ENCODE peak calls at places on chromosomes 16 and 17, in six cellular contexts. One of them, this sample, is unnamed.

GRCh38 chr17:5364156-5364555 is 55.3 kb downstream of the NUP88 start:
- DNase-seq in bronchial epithelial cell: peak; percentile 85
- DNase-seq in endothelial cell of umbilical vein: no peak
- DNase-seq in astrocyte of the spinal cord: peak; percentile 25
- DNase-seq in cardiac muscle cell: no peak
- DNase-seq in AG10803: peak; percentile 81
- DNase-seq in this sample: peak; percentile 62

GRCh38 chr16:47917118-47917517 is 238.7 kb downstream of the ABCC12 start:
- DNase-seq in bronchial epithelial cell: no peak
- DNase-seq in cardiac muscle cell: no peak
- DNase-seq in endothelial cell of umbilical vein: no peak
- DNase-seq in astrocyte of the spinal cord: no peak
- DNase-seq in AG10803: no peak
- DNase-seq in this sample: no peak

GRCh38 chr16:11155284-11155806 is 100.7 kb downstream of the SOCS1 start:
- DNase-seq in astrocyte of the spinal cord: peak; percentile 71
- DNase-seq in cardiac muscle cell: no peak
- DNase-seq in bronchial epithelial cell: no peak
- DNase-seq in endothelial cell of umbilical vein: no peak
- DNase-seq in AG10803: peak; percentile 42
- DNase-seq in this sample: peak; percentile 68

GRCh38 chr17:42230225-42230624 is 35.9 kb upstream of the GHDC start:
- DNase-seq in AG10803: no peak
- DNase-seq in endothelial cell of umbilical vein: no peak
- DNase-seq in astrocyte of the spinal cord: no peak
- DNase-seq in cardiac muscle cell: no peak
- DNase-seq in bronchial epithelial cell: no peak
- DNase-seq in this sample: no peak

GRCh38 chr17:81553616-81554181 is 1.5 kb upstream of the FAAP100 start:
- DNase-seq in endothelial cell of umbilical vein: peak; percentile 89
- DNase-seq in bronchial epithelial cell: peak; percentile 89
- DNase-seq in astrocyte of the spinal cord: peak; percentile 94
- DNase-seq in AG10803: peak; percentile 95
- DNase-seq in cardiac muscle cell: no peak
- DNase-seq in this sample: peak; percentile 93

GRCh38 chr17:43360376-43360738 is 38.4 kb upstream of the ARL4D start:
- DNase-seq in endothelial cell of umbilical vein: peak; percentile 74
- DNase-seq in bronchial epithelial cell: peak; percentile 89
- DNase-seq in AG10803: peak; percentile 77
- DNase-seq in cardiac muscle cell: no peak
- DNase-seq in astrocyte of the spinal cord: peak; percentile 75
- DNase-seq in this sample: peak; percentile 94

GRCh38 chr16:77723108-77723514 is 797 bp downstream of the NUDT7 start:
- DNase-seq in cardiac muscle cell: peak; percentile 2
- DNase-seq in astrocyte of the spinal cord: peak; percentile 66
- DNase-seq in AG10803: peak; percentile 84
- DNase-seq in endothelial cell of umbilical vein: peak; percentile 43
- DNase-seq in bronchial epithelial cell: no peak
- DNase-seq in this sample: peak; percentile 64

GRCh38 chr17:17994271-17994670 is 21.6 kb downstream of the DRC3 start:
- DNase-seq in endothelial cell of umbilical vein: peak; percentile 31
- DNase-seq in bronchial epithelial cell: no peak
- DNase-seq in AG10803: no peak
- DNase-seq in astrocyte of the spinal cord: peak; percentile 27
- DNase-seq in cardiac muscle cell: peak; percentile 62
- DNase-seq in this sample: peak; percentile 34

GRCh38 chr16:77690416-77690815 is 31.9 kb upstream of the NUDT7 start:
- DNase-seq in astrocyte of the spinal cord: no peak
- DNase-seq in AG10803: no peak
- DNase-seq in endothelial cell of umbilical vein: no peak
- DNase-seq in cardiac muscle cell: no peak
- DNase-seq in bronchial epithelial cell: no peak
- DNase-seq in this sample: no peak

GRCh38 chr17:1773755-1774181 is 11.9 kb downstream of the SERPINF1 start:
- DNase-seq in AG10803: no peak
- DNase-seq in bronchial epithelial cell: no peak
- DNase-seq in cardiac muscle cell: no peak
- DNase-seq in astrocyte of the spinal cord: no peak
- DNase-seq in endothelial cell of umbilical vein: no peak
- DNase-seq in this sample: peak; percentile 89

GRCh38 chr16:48538746-48539484 is 71.1 kb downstream of the N4BP1 start:
- DNase-seq in endothelial cell of umbilical vein: no peak
- DNase-seq in bronchial epithelial cell: no peak
- DNase-seq in astrocyte of the spinal cord: no peak
- DNase-seq in cardiac muscle cell: peak; percentile 32
- DNase-seq in AG10803: no peak
- DNase-seq in this sample: no peak

GRCh38 chr16:30697264-30698138 is 1.5 kb upstream of the SRCAP start:
- DNase-seq in bronchial epithelial cell: no peak
- DNase-seq in AG10803: no peak
- DNase-seq in astrocyte of the spinal cord: no peak
- DNase-seq in endothelial cell of umbilical vein: no peak
- DNase-seq in cardiac muscle cell: peak; percentile 97
- DNase-seq in this sample: peak; percentile 7

GRCh38 chr17:48678141-48678971 is 44.0 kb downstream of the PRAC1 start:
- DNase-seq in cardiac muscle cell: peak; percentile 80
- DNase-seq in endothelial cell of umbilical vein: peak; percentile 53
- DNase-seq in astrocyte of the spinal cord: peak; percentile 43
- DNase-seq in bronchial epithelial cell: peak; percentile 50
- DNase-seq in AG10803: peak; percentile 48
- DNase-seq in this sample: peak; percentile 49

GRCh38 chr17:77281904-77282367 is 141.2 kb downstream of the SEC14L1 start:
- DNase-seq in endothelial cell of umbilical vein: no peak
- DNase-seq in bronchial epithelial cell: no peak
- DNase-seq in AG10803: no peak
- DNase-seq in cardiac muscle cell: no peak
- DNase-seq in astrocyte of the spinal cord: no peak
- DNase-seq in this sample: peak; percentile 57

GRCh38 chr16:76226011-76226410 is 51.2 kb upstream of the CNTNAP4 start:
- DNase-seq in cardiac muscle cell: no peak
- DNase-seq in astrocyte of the spinal cord: peak; percentile 0
- DNase-seq in AG10803: no peak
- DNase-seq in bronchial epithelial cell: no peak
- DNase-seq in endothelial cell of umbilical vein: no peak
- DNase-seq in this sample: peak; percentile 3

GRCh38 chr17:59332890-59333377 is 1.5 kb downstream of the YPEL2 start:
- DNase-seq in astrocyte of the spinal cord: no peak
- DNase-seq in bronchial epithelial cell: no peak
- DNase-seq in cardiac muscle cell: no peak
- DNase-seq in AG10803: peak; percentile 54
- DNase-seq in endothelial cell of umbilical vein: peak; percentile 41
- DNase-seq in this sample: peak; percentile 50

GRCh38 chr16:86466695-86467406 is 43.5 kb upstream of the FOXF1 start:
- DNase-seq in cardiac muscle cell: no peak
- DNase-seq in bronchial epithelial cell: no peak
- DNase-seq in AG10803: no peak
- DNase-seq in astrocyte of the spinal cord: peak; percentile 55
- DNase-seq in endothelial cell of umbilical vein: no peak
- DNase-seq in this sample: no peak

GRCh38 chr17:59527325-59527917 is 38.0 kb upstream of the DHX40 start:
- DNase-seq in AG10803: no peak
- DNase-seq in endothelial cell of umbilical vein: no peak
- DNase-seq in bronchial epithelial cell: no peak
- DNase-seq in astrocyte of the spinal cord: no peak
- DNase-seq in cardiac muscle cell: no peak
- DNase-seq in this sample: no peak

GRCh38 chr16:85401917-85402766 is 211.0 kb upstream of the GSE1 start:
- DNase-seq in endothelial cell of umbilical vein: no peak
- DNase-seq in AG10803: no peak
- DNase-seq in cardiac muscle cell: no peak
- DNase-seq in astrocyte of the spinal cord: no peak
- DNase-seq in bronchial epithelial cell: no peak
- DNase-seq in this sample: no peak

GRCh38 chr16:57801098-57801855 is 1.0 kb downstream of the KIFC3 start:
- DNase-seq in endothelial cell of umbilical vein: peak; percentile 52
- DNase-seq in bronchial epithelial cell: peak; percentile 62
- DNase-seq in cardiac muscle cell: no peak
- DNase-seq in astrocyte of the spinal cord: peak; percentile 68
- DNase-seq in AG10803: peak; percentile 74
- DNase-seq in this sample: peak; percentile 82

GRCh38 chr17:82228278-82228841 is 482 bp upstream of the SLC16A3 start:
- DNase-seq in bronchial epithelial cell: no peak
- DNase-seq in cardiac muscle cell: no peak
- DNase-seq in AG10803: no peak
- DNase-seq in astrocyte of the spinal cord: no peak
- DNase-seq in endothelial cell of umbilical vein: peak; percentile 31
- DNase-seq in this sample: no peak

GRCh38 chr17:6668727-6669425 is 17.3 kb downstream of the C17orf100 start:
- DNase-seq in endothelial cell of umbilical vein: no peak
- DNase-seq in AG10803: no peak
- DNase-seq in bronchial epithelial cell: no peak
- DNase-seq in astrocyte of the spinal cord: no peak
- DNase-seq in cardiac muscle cell: no peak
- DNase-seq in this sample: no peak

GRCh38 chr16:10751291-10751697 is 7.7 kb downstream of the NUBP1 start:
- DNase-seq in cardiac muscle cell: no peak
- DNase-seq in endothelial cell of umbilical vein: no peak
- DNase-seq in AG10803: no peak
- DNase-seq in astrocyte of the spinal cord: no peak
- DNase-seq in bronchial epithelial cell: no peak
- DNase-seq in this sample: no peak

GRCh38 chr17:42055496-42055895 is 5.1 kb upstream of the C17orf113 start:
- DNase-seq in cardiac muscle cell: no peak
- DNase-seq in astrocyte of the spinal cord: no peak
- DNase-seq in endothelial cell of umbilical vein: no peak
- DNase-seq in bronchial epithelial cell: no peak
- DNase-seq in AG10803: no peak
- DNase-seq in this sample: no peak

GRCh38 chr16:58222532-58223316 is 24.8 kb upstream of the CSNK2A2 start:
- DNase-seq in AG10803: peak; percentile 18
- DNase-seq in cardiac muscle cell: no peak
- DNase-seq in endothelial cell of umbilical vein: no peak
- DNase-seq in bronchial epithelial cell: peak; percentile 85
- DNase-seq in astrocyte of the spinal cord: peak; percentile 11
- DNase-seq in this sample: peak; percentile 7

GRCh38 chr17:50047083-50047482 is 8.8 kb upstream of the ITGA3 start:
- DNase-seq in endothelial cell of umbilical vein: no peak
- DNase-seq in cardiac muscle cell: no peak
- DNase-seq in AG10803: no peak
- DNase-seq in astrocyte of the spinal cord: no peak
- DNase-seq in bronchial epithelial cell: no peak
- DNase-seq in this sample: no peak

GRCh38 chr17:50049636-50050035 is 6.3 kb upstream of the ITGA3 start:
- DNase-seq in cardiac muscle cell: no peak
- DNase-seq in astrocyte of the spinal cord: no peak
- DNase-seq in endothelial cell of umbilical vein: no peak
- DNase-seq in bronchial epithelial cell: no peak
- DNase-seq in AG10803: no peak
- DNase-seq in this sample: no peak

GRCh38 chr17:50047488-50048126 is 8.3 kb upstream of the ITGA3 start:
- DNase-seq in cardiac muscle cell: no peak
- DNase-seq in astrocyte of the spinal cord: peak; percentile 80
- DNase-seq in AG10803: peak; percentile 65
- DNase-seq in endothelial cell of umbilical vein: peak; percentile 82
- DNase-seq in bronchial epithelial cell: peak; percentile 94
- DNase-seq in this sample: peak; percentile 84

GRCh38 chr17:50048988-50049387 is 6.9 kb upstream of the ITGA3 start:
- DNase-seq in bronchial epithelial cell: no peak
- DNase-seq in AG10803: no peak
- DNase-seq in endothelial cell of umbilical vein: no peak
- DNase-seq in cardiac muscle cell: no peak
- DNase-seq in astrocyte of the spinal cord: no peak
- DNase-seq in this sample: no peak

GRCh38 chr17:50048146-50048720 is 7.7 kb upstream of the ITGA3 start:
- DNase-seq in AG10803: no peak
- DNase-seq in bronchial epithelial cell: no peak
- DNase-seq in cardiac muscle cell: no peak
- DNase-seq in endothelial cell of umbilical vein: no peak
- DNase-seq in astrocyte of the spinal cord: no peak
- DNase-seq in this sample: peak; percentile 41
- H3K4me3 ChIP-seq in AG10803: no peak overlapping the region
- H3K4me3 ChIP-seq in bronchial epithelial cell: no peak overlapping the region
- H3K4me3 ChIP-seq in cardiac muscle cell: no peak overlapping the region
- H3K4me3 ChIP-seq in endothelial cell of umbilical vein: no peak overlapping the region
- H3K4me3 ChIP-seq in astrocyte of the spinal cord: no peak overlapping the region
- H3K4me3 ChIP-seq in this sample: no peak overlapping the region

DNA sequence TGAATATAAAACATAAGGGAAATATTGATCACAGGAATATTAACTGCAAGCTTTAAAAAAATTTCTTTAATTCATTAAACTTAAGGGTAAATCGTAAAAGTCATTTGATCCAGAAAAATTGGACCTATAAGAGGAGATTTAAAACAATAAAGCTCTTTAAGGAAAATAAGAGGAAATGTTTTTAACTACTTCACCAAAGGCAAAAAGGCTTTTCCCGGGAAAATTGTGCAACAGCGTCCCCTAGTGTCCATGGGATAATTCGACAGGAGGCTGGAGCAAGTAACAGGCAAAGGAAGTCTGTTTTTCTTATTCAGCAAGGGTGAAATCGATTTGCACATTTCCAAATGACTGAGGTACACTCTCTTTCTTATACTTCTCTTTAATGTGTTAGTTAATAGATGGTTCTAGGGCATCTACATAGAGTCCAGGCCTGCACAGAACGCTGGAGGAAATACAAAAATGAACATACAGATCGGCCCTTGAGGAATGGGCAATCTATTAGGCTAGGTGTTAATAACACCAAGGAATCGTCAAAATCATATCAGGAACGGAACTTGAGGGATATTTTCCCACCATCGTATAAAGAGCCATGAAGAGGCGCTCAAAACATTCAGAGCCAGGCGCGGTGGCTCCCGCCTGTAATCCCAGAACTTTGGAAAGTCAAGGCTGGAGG is 61.4 kb downstream of the ZNF18 start:
- DNase-seq in astrocyte of the spinal cord: peak; percentile 46
- DNase-seq in cardiac muscle cell: peak; percentile 68
- DNase-seq in bronchial epithelial cell: peak; percentile 60
- DNase-seq in AG10803: peak; percentile 6
- DNase-seq in endothelial cell of umbilical vein: peak; percentile 14
- DNase-seq in this sample: peak; percentile 59
- TF ChIP-seq CTCF in astrocyte of the spinal cord: peak; percentile 75
- TF ChIP-seq CTCF in cardiac muscle cell: peak; percentile 87
- TF ChIP-seq CTCF in bronchial epithelial cell: peak; percentile 92
- TF ChIP-seq CTCF in AG10803: peak; percentile 66
- TF ChIP-seq CTCF in endothelial cell of umbilical vein: peak; percentile 58
- TF ChIP-seq CTCF in this sample: peak; percentile 78

GRCh38 chr17:29155966-29156338 is 24.2 kb downstream of the MYO18A start:
- DNase-seq in AG10803: peak; percentile 68
- DNase-seq in astrocyte of the spinal cord: peak; percentile 49
- DNase-seq in bronchial epithelial cell: no peak
- DNase-seq in cardiac muscle cell: peak; percentile 51
- DNase-seq in endothelial cell of umbilical vein: peak; percentile 69
- DNase-seq in this sample: peak; percentile 72
- H3K4me3 ChIP-seq in AG10803: no peak overlapping the region
- H3K4me3 ChIP-seq in astrocyte of the spinal cord: no peak overlapping the region
- H3K4me3 ChIP-seq in bronchial epithelial cell: no peak overlapping the region
- H3K4me3 ChIP-seq in cardiac muscle cell: no peak overlapping the region
- H3K4me3 ChIP-seq in endothelial cell of umbilical vein: no peak overlapping the region
- H3K4me3 ChIP-seq in this sample: no peak overlapping the region

GRCh38 chr16:35795361-35796029 is 2336.1 kb downstream of the TP53TG3F start:
- DNase-seq in AG10803: no peak
- DNase-seq in astrocyte of the spinal cord: no peak
- DNase-seq in cardiac muscle cell: no peak
- DNase-seq in endothelial cell of umbilical vein: no peak
- DNase-seq in bronchial epithelial cell: no peak
- DNase-seq in this sample: no peak

GRCh38 chr16:35788381-35788780 is 2329.0 kb downstream of the TP53TG3F start:
- DNase-seq in bronchial epithelial cell: no peak
- DNase-seq in astrocyte of the spinal cord: no peak
- DNase-seq in endothelial cell of umbilical vein: no peak
- DNase-seq in AG10803: no peak
- DNase-seq in cardiac muscle cell: no peak
- DNase-seq in this sample: no peak

GRCh38 chr16:35797811-35798210 is 2338.4 kb downstream of the TP53TG3F start:
- DNase-seq in astrocyte of the spinal cord: no peak
- DNase-seq in cardiac muscle cell: no peak
- DNase-seq in endothelial cell of umbilical vein: no peak
- DNase-seq in AG10803: no peak
- DNase-seq in bronchial epithelial cell: no peak
- DNase-seq in this sample: no peak

GRCh38 chr16:35792516-35793285 is 2333.3 kb downstream of the TP53TG3F start:
- DNase-seq in AG10803: no peak
- DNase-seq in cardiac muscle cell: no peak
- DNase-seq in astrocyte of the spinal cord: no peak
- DNase-seq in endothelial cell of umbilical vein: no peak
- DNase-seq in bronchial epithelial cell: no peak
- DNase-seq in this sample: no peak
- TF ChIP-seq CTCF in AG10803: no peak
- TF ChIP-seq CTCF in cardiac muscle cell: no peak
- TF ChIP-seq CTCF in astrocyte of the spinal cord: no peak
- TF ChIP-seq CTCF in endothelial cell of umbilical vein: no peak
- TF ChIP-seq CTCF in bronchial epithelial cell: no peak
- TF ChIP-seq CTCF in this sample: no peak

This sample was measured in cardiac fibroblast.